ENCODE peak calls at places on chromosomes 1 and 21, in seven cellular contexts. One of them, this sample, is unnamed.

GRCh38 chr1:109399326-109399957 is 1.7 kb upstream of the SORT1 start:
- DNase-seq in stomach: no peak
- DNase-seq in GM12891: no peak
- DNase-seq in tibial nerve: peak
- DNase-seq in erythroblast: peak
- DNase-seq in K562: peak
- DNase-seq in breast epithelium: no peak
- DNase-seq in this sample: no peak

GRCh38 chr1:57072775-57073174 is 107.0 kb upstream of the C8B start:
- DNase-seq in tibial nerve: no peak
- DNase-seq in GM12891: no peak
- DNase-seq in erythroblast: peak
- DNase-seq in stomach: no peak
- DNase-seq in K562: peak
- DNase-seq in breast epithelium: no peak
- DNase-seq in this sample: no peak

GRCh38 chr1:41496080-41497055 is 11.9 kb upstream of the EDN2 start:
- DNase-seq in tibial nerve: peak
- DNase-seq in GM12891: peak
- DNase-seq in breast epithelium: peak
- DNase-seq in stomach: peak
- DNase-seq in K562: peak
- DNase-seq in erythroblast: peak
- DNase-seq in this sample: peak

GRCh38 chr21:28247454-28248020 is 745.1 kb downstream of the LTN1 start:
- DNase-seq in stomach: no peak
- DNase-seq in GM12891: no peak
- DNase-seq in erythroblast: no peak
- DNase-seq in tibial nerve: no peak
- DNase-seq in K562: no peak
- DNase-seq in breast epithelium: no peak
- DNase-seq in this sample: no peak

GRCh38 chr1:240136402-240136801 is 44.7 kb downstream of the FMN2 start:
- DNase-seq in breast epithelium: no peak
- DNase-seq in stomach: no peak
- DNase-seq in GM12891: no peak
- DNase-seq in tibial nerve: no peak
- DNase-seq in erythroblast: no peak
- DNase-seq in K562: no peak
- DNase-seq in this sample: no peak

GRCh38 chr1:228647523-228648444 is 87.5 kb upstream of the RHOU start:
- DNase-seq in tibial nerve: peak
- DNase-seq in stomach: peak
- DNase-seq in K562: peak
- DNase-seq in GM12891: no peak
- DNase-seq in breast epithelium: peak
- DNase-seq in erythroblast: peak
- DNase-seq in this sample: peak

GRCh38 chr1:110746644-110747259 is 72.0 kb upstream of the KCNA3 start:
- DNase-seq in GM12891: no peak
- DNase-seq in erythroblast: peak
- DNase-seq in breast epithelium: no peak
- DNase-seq in K562: peak
- DNase-seq in stomach: no peak
- DNase-seq in tibial nerve: peak
- DNase-seq in this sample: peak

GRCh38 chr1:205286335-205286950 is 35.1 kb downstream of the NUAK2 start:
- DNase-seq in erythroblast: no peak
- DNase-seq in stomach: peak
- DNase-seq in GM12891: peak
- DNase-seq in breast epithelium: no peak
- DNase-seq in K562: no peak
- DNase-seq in tibial nerve: no peak
- DNase-seq in this sample: peak

GRCh38 chr1:100796046-100796445 is 76.5 kb downstream of the VCAM1 start:
- DNase-seq in erythroblast: no peak
- DNase-seq in breast epithelium: no peak
- DNase-seq in tibial nerve: no peak
- DNase-seq in K562: no peak
- DNase-seq in stomach: no peak
- DNase-seq in GM12891: no peak
- DNase-seq in this sample: no peak

GRCh38 chr1:204396015-204396583 is 15.5 kb downstream of the PPP1R15B start:
- DNase-seq in breast epithelium: no peak
- DNase-seq in GM12891: no peak
- DNase-seq in stomach: no peak
- DNase-seq in erythroblast: peak
- DNase-seq in tibial nerve: no peak
- DNase-seq in K562: peak
- DNase-seq in this sample: no peak

GRCh38 chr1:241749041-241749798 is 97.1 kb downstream of the WDR64 start:
- DNase-seq in tibial nerve: no peak
- DNase-seq in K562: no peak
- DNase-seq in breast epithelium: no peak
- DNase-seq in stomach: no peak
- DNase-seq in GM12891: no peak
- DNase-seq in erythroblast: no peak
- DNase-seq in this sample: no peak

GRCh38 chr1:29152046-29152805 is 28.5 kb upstream of the TMEM200B start:
- DNase-seq in erythroblast: no peak
- DNase-seq in K562: no peak
- DNase-seq in tibial nerve: no peak
- DNase-seq in GM12891: no peak
- DNase-seq in stomach: no peak
- DNase-seq in breast epithelium: no peak
- DNase-seq in this sample: no peak

GRCh38 chr1:110254604-110255003 is 44.5 kb downstream of the KCNC4 start:
- DNase-seq in tibial nerve: no peak
- DNase-seq in breast epithelium: no peak
- DNase-seq in GM12891: no peak
- DNase-seq in stomach: no peak
- DNase-seq in K562: no peak
- DNase-seq in erythroblast: no peak
- DNase-seq in this sample: no peak

GRCh38 chr1:195202271-195202670 is 1406.0 kb downstream of the KCNT2 start:
- DNase-seq in GM12891: no peak
- DNase-seq in breast epithelium: no peak
- DNase-seq in tibial nerve: no peak
- DNase-seq in erythroblast: no peak
- DNase-seq in stomach: no peak
- DNase-seq in K562: no peak
- DNase-seq in this sample: no peak

GRCh38 chr1:47707887-47708535 is 270.2 kb downstream of the FOXD2 start:
- DNase-seq in K562: no peak
- DNase-seq in tibial nerve: no peak
- DNase-seq in breast epithelium: no peak
- DNase-seq in GM12891: no peak
- DNase-seq in stomach: no peak
- DNase-seq in erythroblast: no peak
- DNase-seq in this sample: peak

GRCh38 chr1:91057784-91058183 is 35.9 kb upstream of the ZNF644 start:
- DNase-seq in GM12891: no peak
- DNase-seq in stomach: no peak
- DNase-seq in K562: no peak
- DNase-seq in breast epithelium: no peak
- DNase-seq in tibial nerve: no peak
- DNase-seq in erythroblast: no peak
- DNase-seq in this sample: no peak

GRCh38 chr1:155007253-155007828 is 4.7 kb downstream of the ZBTB7B start:
- DNase-seq in erythroblast: no peak
- DNase-seq in tibial nerve: no peak
- DNase-seq in K562: no peak
- DNase-seq in breast epithelium: peak
- DNase-seq in stomach: peak
- DNase-seq in GM12891: no peak
- DNase-seq in this sample: peak

GRCh38 chr1:58555393-58555792 is 8.9 kb upstream of the OMA1 start:
- DNase-seq in stomach: no peak
- DNase-seq in breast epithelium: no peak
- DNase-seq in erythroblast: no peak
- DNase-seq in K562: no peak
- DNase-seq in GM12891: no peak
- DNase-seq in tibial nerve: no peak
- DNase-seq in this sample: no peak

GRCh38 chr1:92831368-92831761 is 475 bp upstream of the RPL5 start:
- DNase-seq in breast epithelium: no peak
- DNase-seq in GM12891: no peak
- DNase-seq in tibial nerve: no peak
- DNase-seq in erythroblast: no peak
- DNase-seq in K562: no peak
- DNase-seq in stomach: no peak
- DNase-seq in this sample: no peak

GRCh38 chr1:228698017-228698329 is 37.3 kb upstream of the RHOU start:
- DNase-seq in breast epithelium: no peak
- DNase-seq in GM12891: no peak
- DNase-seq in K562: no peak
- DNase-seq in erythroblast: no peak
- DNase-seq in stomach: no peak
- DNase-seq in tibial nerve: no peak
- DNase-seq in this sample: no peak

GRCh38 chr1:228148196-228148861 is 1.4 kb upstream of the GJC2 start:
- DNase-seq in tibial nerve: no peak
- DNase-seq in GM12891: no peak
- DNase-seq in erythroblast: no peak
- DNase-seq in K562: no peak
- DNase-seq in stomach: no peak
- DNase-seq in breast epithelium: no peak
- DNase-seq in this sample: no peak

GRCh38 chr1:21665711-21666571 is 3.2 kb downstream of the RAP1GAP start:
- DNase-seq in K562: no peak
- DNase-seq in GM12891: no peak
- DNase-seq in stomach: peak
- DNase-seq in tibial nerve: no peak
- DNase-seq in breast epithelium: no peak
- DNase-seq in erythroblast: no peak
- DNase-seq in this sample: no peak

GRCh38 chr1:21666572-21667320 is 2.4 kb downstream of the RAP1GAP start:
- DNase-seq in stomach: peak
- DNase-seq in tibial nerve: no peak
- DNase-seq in GM12891: no peak
- DNase-seq in breast epithelium: no peak
- DNase-seq in K562: no peak
- DNase-seq in erythroblast: no peak
- DNase-seq in this sample: no peak

GRCh38 chr1:21663951-21664805 is 5.0 kb downstream of the RAP1GAP start:
- DNase-seq in erythroblast: no peak
- DNase-seq in tibial nerve: no peak
- DNase-seq in breast epithelium: no peak
- DNase-seq in K562: peak
- DNase-seq in stomach: peak
- DNase-seq in GM12891: no peak
- DNase-seq in this sample: no peak

GRCh38 chr1:21663251-21663950 is 5.8 kb downstream of the RAP1GAP start:
- DNase-seq in stomach: peak
- DNase-seq in K562: peak
- DNase-seq in breast epithelium: no peak
- DNase-seq in GM12891: no peak
- DNase-seq in erythroblast: no peak
- DNase-seq in tibial nerve: no peak
- DNase-seq in this sample: no peak

GRCh38 chr1:21664806-21665588 is 4.2 kb downstream of the RAP1GAP start:
- DNase-seq in breast epithelium: no peak
- DNase-seq in K562: no peak
- DNase-seq in stomach: peak
- DNase-seq in erythroblast: no peak
- DNase-seq in GM12891: no peak
- DNase-seq in tibial nerve: no peak
- DNase-seq in this sample: no peak
- TF ChIP-seq POLR2A in breast epithelium: no peak
- TF ChIP-seq POLR2A in K562: no peak
- TF ChIP-seq POLR2A in stomach: no peak
- TF ChIP-seq POLR2A in erythroblast: no peak
- TF ChIP-seq POLR2A in GM12891: no peak
- TF ChIP-seq POLR2A in tibial nerve: no peak
- TF ChIP-seq POLR2A in this sample: no peak

DNA sequence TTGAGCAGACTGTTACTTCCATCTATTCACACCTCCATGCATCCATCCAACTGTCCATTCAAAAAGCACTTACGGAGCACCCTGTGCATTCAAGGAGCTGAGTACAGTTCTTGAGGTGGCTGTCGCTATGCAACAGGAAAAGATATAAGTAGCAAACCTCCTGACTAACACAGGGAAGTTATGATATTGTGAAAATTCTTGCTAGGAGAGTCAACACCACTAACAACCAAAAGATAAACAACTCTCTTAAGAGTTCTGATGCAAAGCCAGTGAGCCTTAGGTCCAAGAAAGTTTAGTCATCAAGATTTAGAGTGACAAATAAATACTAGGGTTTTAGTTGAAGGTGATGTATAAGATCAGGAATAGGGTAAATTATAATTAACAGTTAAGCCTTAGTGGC is 44.5 kb upstream of the TRIM45 start:
- DNase-seq in GM12891: no peak
- DNase-seq in tibial nerve: no peak
- DNase-seq in stomach: no peak
- DNase-seq in K562: no peak
- DNase-seq in erythroblast: no peak
- DNase-seq in breast epithelium: no peak
- DNase-seq in this sample: no peak
- TF ChIP-seq POLR2A in GM12891: no peak
- TF ChIP-seq POLR2A in tibial nerve: no peak
- TF ChIP-seq POLR2A in stomach: no peak
- TF ChIP-seq POLR2A in K562: no peak
- TF ChIP-seq POLR2A in erythroblast: no peak
- TF ChIP-seq POLR2A in breast epithelium: no peak
- TF ChIP-seq POLR2A in this sample: no peak

DNA sequence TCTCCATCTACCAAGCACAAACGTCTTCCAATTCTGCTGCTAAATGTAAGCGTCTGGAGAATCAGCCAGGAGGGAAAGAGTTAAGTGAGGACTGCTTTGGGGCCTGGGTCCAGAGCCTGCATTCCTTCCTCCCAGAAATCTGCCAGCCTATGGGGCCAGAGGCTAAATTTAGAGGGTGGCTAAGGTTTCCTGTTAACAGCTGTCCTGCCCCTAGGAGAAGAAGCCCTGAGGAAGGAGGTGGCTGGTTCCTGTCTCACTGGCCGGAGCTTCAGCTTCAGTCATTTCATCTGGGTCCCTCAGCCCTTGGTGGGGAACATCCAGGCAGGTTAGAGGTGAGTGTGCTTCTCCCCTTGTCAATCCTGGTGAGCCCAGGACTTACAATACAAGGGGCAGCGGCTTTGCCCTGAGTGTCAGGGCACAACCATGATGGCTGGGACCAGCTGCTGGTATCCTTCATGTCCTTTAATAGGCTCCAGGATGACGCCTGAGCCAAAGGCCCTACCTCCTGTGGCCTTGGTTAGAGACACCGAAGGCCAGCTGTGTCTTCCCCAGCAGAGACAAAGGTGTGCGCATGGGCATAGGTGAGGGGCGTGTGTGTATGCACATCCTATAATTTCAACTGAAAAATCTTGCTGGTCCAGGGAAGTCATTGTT is at the start of gene STYXL2:
- DNase-seq in GM12891: no peak
- DNase-seq in stomach: no peak
- DNase-seq in breast epithelium: no peak
- DNase-seq in erythroblast: no peak
- DNase-seq in tibial nerve: no peak
- DNase-seq in K562: no peak
- DNase-seq in this sample: no peak
- TF ChIP-seq POLR2A in GM12891: no peak
- TF ChIP-seq POLR2A in stomach: no peak
- TF ChIP-seq POLR2A in breast epithelium: no peak
- TF ChIP-seq POLR2A in erythroblast: no peak
- TF ChIP-seq POLR2A in tibial nerve: no peak
- TF ChIP-seq POLR2A in K562: no peak
- TF ChIP-seq POLR2A in this sample: no peak

GRCh38 chr1:199691540-199691939 is 336.0 kb upstream of the NR5A2 start:
- DNase-seq in K562: no peak
- DNase-seq in GM12891: no peak
- DNase-seq in stomach: no peak
- DNase-seq in tibial nerve: no peak
- DNase-seq in erythroblast: no peak
- DNase-seq in breast epithelium: no peak
- DNase-seq in this sample: no peak
- TF ChIP-seq POLR2A in K562: no peak
- TF ChIP-seq POLR2A in GM12891: no peak
- TF ChIP-seq POLR2A in stomach: no peak
- TF ChIP-seq POLR2A in tibial nerve: no peak
- TF ChIP-seq POLR2A in erythroblast: no peak
- TF ChIP-seq POLR2A in breast epithelium: no peak
- TF ChIP-seq POLR2A in this sample: no peak